ENCODE peak calls at places on chromosome 17, in nine cellular contexts. N, X, G, Q, P, K, J, C and F are unnamed samples.

GRCh38 chr17:77281024-77281903 is 140.5 kb downstream of the SEC14L1 start:
- DNase-seq in C (peak), P (no peak), N (no peak), J (no peak), X (peak), Q (no peak), G (peak), K (peak), F (peak)

GRCh38 chr17:2796164-2797140 is at the start of gene RAP1GAP2:
- DNase-seq in C (no peak), J (peak), Q (no peak), K (no peak), G (peak), N (peak), P (no peak), X (peak), F (peak)

GRCh38 chr17:77436058-77436442 is 295.3 kb downstream of the SEC14L1 start:
- DNase-seq in C (no peak), Q (no peak), G (no peak), J (no peak), X (no peak), P (no peak), K (peak), N (no peak), F (no peak)

GRCh38 chr17:21124096-21124495 is 2.7 kb upstream of the DHRS7B start:
- DNase-seq in P (no peak), N (no peak), X (no peak), J (no peak), G (no peak), K (no peak), C (no peak), Q (no peak), F (no peak)

GRCh38 chr17:40576113-40576740 is 11.0 kb upstream of the CCR7 start:
- DNase-seq in P (no peak), J (no peak), X (no peak), C (no peak), G (no peak), K (no peak), N (no peak), Q (no peak), F (no peak)

GRCh38 chr17:38674013-38674748 is 576 bp downstream of the EPOP start:
- DNase-seq in N (no peak), P (no peak), G (peak), C (no peak), K (peak), Q (no peak), J (peak), X (no peak), F (peak)

GRCh38 chr17:39702901-39703893 is 3.3 kb downstream of the ERBB2 start:
- DNase-seq in N (no peak), K (no peak), X (no peak), Q (peak), C (peak), P (no peak), G (no peak), J (no peak), F (no peak)

GRCh38 chr17:61843435-61843834 is 19.9 kb downstream of the BRIP1 start:
- DNase-seq in P (no peak), Q (no peak), G (no peak), K (no peak), N (no peak), C (no peak), J (no peak), X (no peak), F (no peak)

GRCh38 chr17:73541111-73541510 is 103.1 kb downstream of the SDK2 start:
- DNase-seq in C (no peak), Q (no peak), K (no peak), G (no peak), J (no peak), N (no peak), X (no peak), P (no peak), F (no peak)

GRCh38 chr17:28133562-28133970 is 91.1 kb downstream of the NLK start:
- DNase-seq in X (no peak), J (no peak), Q (no peak), K (no peak), C (no peak), N (no peak), P (no peak), G (no peak), F (no peak)

GRCh38 chr17:48539177-48539576 is 5.7 kb downstream of the HOXB2 start:
- DNase-seq in X (no peak), C (no peak), N (no peak), P (no peak), Q (no peak), G (no peak), K (no peak), J (no peak), F (no peak)

GRCh38 chr17:80998388-80999223 is 7.0 kb downstream of the CHMP6 start:
- DNase-seq in C (no peak), G (no peak), N (no peak), K (peak), J (peak), X (no peak), P (no peak), Q (no peak), F (no peak)

GRCh38 chr17:76271669-76272540 is 6.8 kb downstream of the UBALD2 start:
- DNase-seq in J (no peak), X (no peak), G (peak), Q (peak), C (no peak), K (peak), N (no peak), P (no peak), F (peak)

GRCh38 chr17:55421179-55421934 is at the start of gene MMD:
- DNase-seq in J (peak), X (peak), Q (no peak), G (no peak), N (no peak), K (peak), P (no peak), C (no peak), F (peak)

GRCh38 chr17:79648181-79648831 is 37.5 kb upstream of the RBFOX3 start:
- DNase-seq in P (peak), N (no peak), J (peak), K (no peak), G (peak), C (no peak), Q (no peak), X (peak), F (no peak)

GRCh38 chr17:27502526-27503324 is 46.5 kb downstream of the KSR1 start:
- DNase-seq in K (no peak), N (no peak), G (no peak), Q (no peak), X (no peak), C (no peak), J (no peak), P (no peak), F (no peak)

GRCh38 chr17:74514632-74515035 is 16.6 kb downstream of the CD300LB start:
- DNase-seq in G (peak), Q (no peak), P (no peak), C (no peak), K (no peak), J (no peak), X (peak), N (no peak), F (no peak)

GRCh38 chr17:5499790-5500189 is 13.4 kb downstream of the MIS12 start:
- DNase-seq in P (no peak), N (no peak), X (no peak), K (peak), G (no peak), Q (no peak), J (no peak), C (no peak), F (no peak)

GRCh38 chr17:39134878-39135277 is 16.6 kb downstream of the PLXDC1 start:
- DNase-seq in Q (no peak), X (no peak), C (no peak), P (no peak), K (no peak), J (no peak), N (no peak), G (no peak), F (no peak)

GRCh38 chr17:64507418-64507766 is 615 bp downstream of the CEP95 start:
- DNase-seq in G (no peak), P (no peak), K (peak), Q (no peak), J (peak), C (peak), X (no peak), N (peak), F (no peak)

GRCh38 chr17:19723967-19724366 is 7.6 kb upstream of the SLC47A2 start:
- DNase-seq in X (no peak), J (peak), G (no peak), Q (no peak), C (no peak), N (no peak), P (no peak), K (no peak), F (no peak)

GRCh38 chr17:14741516-14741915 is 440.6 kb downstream of the HS3ST3B1 start:
- DNase-seq in Q (no peak), K (no peak), J (no peak), P (peak), X (no peak), G (no peak), N (no peak), C (no peak), F (no peak)

GRCh38 chr17:17042851-17043667 is 802 bp downstream of the MPRIP start:
- DNase-seq in Q (no peak), N (no peak), G (no peak), K (no peak), P (no peak), X (no peak), J (peak), C (no peak), F (no peak)

GRCh38 chr17:73142763-73143395 is 21.9 kb upstream of the SSTR2 start:
- DNase-seq in K (no peak), N (no peak), G (no peak), X (no peak), P (no peak), C (no peak), J (no peak), Q (no peak), F (no peak)

GRCh38 chr17:39867891-39868553 is at the start of gene ZPBP2:
- DNase-seq in Q (no peak), N (no peak), J (no peak), G (no peak), K (no peak), P (no peak), C (no peak), X (no peak), F (peak)

GRCh38 chr17:43878260-43879082 is 28.9 kb downstream of the MPP2 start:
- DNase-seq in K (peak), Q (no peak), C (peak), P (no peak), X (peak), N (peak), G (peak), J (no peak), F (peak)

GRCh38 chr17:73747221-73748002 is 103.2 kb upstream of the SDK2 start:
- DNase-seq in K (no peak), C (no peak), Q (no peak), P (no peak), N (no peak), G (peak), J (no peak), X (no peak), F (no peak)

GRCh38 chr17:56629450-56630187 is 36.1 kb downstream of the NOG start:
- DNase-seq in Q (no peak), P (no peak), J (no peak), K (peak), C (peak), N (no peak), G (no peak), X (no peak), F (no peak)

GRCh38 chr17:59791603-59792457 is 84.4 kb downstream of the VMP1 start:
- DNase-seq in C (peak), X (no peak), K (no peak), P (no peak), J (no peak), Q (no peak), N (no peak), G (no peak), F (no peak)

GRCh38 chr17:64064331-64064730 is 43.9 kb upstream of the ICAM2 start:
- DNase-seq in J (no peak), N (no peak), Q (no peak), G (peak), K (no peak), C (no peak), X (no peak), P (no peak), F (peak)

GRCh38 chr17:51371732-51372151 is 111.4 kb downstream of the UTP18 start:
- DNase-seq in K (peak), N (peak), J (no peak), X (no peak), Q (peak), P (no peak), G (no peak), C (peak), F (no peak)

GRCh38 chr17:10075919-10076318 is 122.5 kb downstream of the GAS7 start:
- DNase-seq in P (no peak), J (no peak), X (peak), C (no peak), K (no peak), N (no peak), Q (no peak), G (no peak), F (no peak)

GRCh38 chr17:49076575-49077384 is 55.8 kb upstream of the B4GALNT2 start:
- DNase-seq in K (no peak), C (no peak), N (no peak), P (no peak), X (no peak), J (no peak), G (no peak), Q (no peak), F (no peak)

GRCh38 chr17:65514082-65514481 is 47.4 kb downstream of the AXIN2 start:
- DNase-seq in K (no peak), N (no peak), G (no peak), C (no peak), X (peak), Q (no peak), J (peak), P (no peak), F (no peak)

GRCh38 chr17:76805319-76805718 is 62.9 kb upstream of the MGAT5B start:
- DNase-seq in Q (no peak), C (no peak), N (no peak), X (no peak), J (no peak), P (no peak), G (no peak), K (no peak), F (no peak)

GRCh38 chr17:4968166-4968915 is 724 bp upstream of the SPAG7 start:
- DNase-seq in K (peak), X (no peak), Q (no peak), J (peak), G (no peak), P (no peak), N (no peak), C (no peak), F (no peak)

GRCh38 chr17:38460082-38460715 is 31.9 kb downstream of the ARHGAP23 start:
- DNase-seq in J (no peak), C (no peak), K (no peak), X (no peak), P (no peak), G (no peak), N (no peak), Q (no peak), F (no peak)

GRCh38 chr17:78716814-78717393 is 65.2 kb downstream of the CYTH1 start:
- DNase-seq in P (no peak), C (no peak), G (peak), J (peak), Q (no peak), X (peak), K (peak), N (peak), F (peak)

GRCh38 chr17:73342057-73342522 is 30.3 kb upstream of the CDC42EP4 start:
- DNase-seq in G (peak), C (no peak), J (no peak), N (peak), X (peak), K (peak), P (no peak), Q (peak), F (peak)

GRCh38 chr17:62931101-62931500 is 34.9 kb upstream of the TANC2 start:
- DNase-seq in J (no peak), G (no peak), K (no peak), Q (no peak), P (no peak), X (no peak), C (no peak), N (no peak), F (no peak)

GRCh38 chr17:62937636-62938035 is 28.4 kb upstream of the TANC2 start:
- DNase-seq in X (no peak), G (no peak), P (no peak), C (no peak), Q (no peak), K (no peak), J (no peak), N (no peak), F (no peak)

GRCh38 chr17:62935481-62935880 is 30.6 kb upstream of the TANC2 start:
- DNase-seq in Q (no peak), X (no peak), C (no peak), P (no peak), N (no peak), G (no peak), J (no peak), K (no peak), F (no peak)

GRCh38 chr17:62929320-62929719 is 36.7 kb upstream of the TANC2 start:
- DNase-seq in K (no peak), N (no peak), Q (no peak), C (no peak), G (no peak), X (no peak), P (no peak), J (no peak), F (no peak)

DNA sequence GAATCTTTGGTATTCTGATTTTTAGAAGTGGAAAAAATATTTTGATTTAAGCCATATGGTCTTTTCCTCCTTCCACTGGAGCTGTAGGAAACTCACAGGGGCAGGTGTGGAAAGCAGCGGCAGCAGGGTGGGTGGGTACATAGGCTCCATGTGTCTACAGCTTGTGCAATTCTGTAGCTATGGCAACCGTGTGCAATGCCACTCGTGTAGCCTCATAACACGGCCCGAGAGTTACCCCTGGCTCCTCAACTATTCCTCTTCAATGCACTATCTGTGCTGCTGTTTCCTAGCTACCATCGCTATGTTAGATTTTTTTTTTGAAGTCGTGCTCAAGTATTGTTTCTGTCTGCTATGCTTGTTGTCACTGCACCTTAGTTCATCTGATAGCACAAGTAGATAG is 32.0 kb upstream of the TANC2 start:
- DNase-seq in Q (no peak), K (no peak), X (no peak), G (no peak), C (no peak), P (no peak), N (no peak), J (no peak), F (no peak)
- TF ChIP-seq EP300 in Q (no peak), K (no peak), X (no peak), G (no peak), C (no peak), P (no peak), N (no peak), J (no peak), F (no peak)

GRCh38 chr17:6523330-6523729 is 33.0 kb downstream of the PITPNM3 start:
- DNase-seq in P (no peak), G (no peak), Q (no peak), X (peak), J (no peak), N (no peak), C (peak), K (no peak), F (no peak)
- TF ChIP-seq EP300 in P (no peak), G (no peak), Q (no peak), X (no peak), J (no peak), N (no peak), C (no peak), K (no peak), F (no peak)

GRCh38 chr17:8393470-8394231 is 4.0 kb downstream of the RNF222 start:
- DNase-seq in K (no peak), P (peak), Q (no peak), G (no peak), N (no peak), X (no peak), J (no peak), C (no peak), F (peak)
- TF ChIP-seq EP300 in K (no peak), P (no peak), Q (no peak), G (no peak), N (no peak), X (no peak), J (no peak), C (no peak), F (no peak)

DNA sequence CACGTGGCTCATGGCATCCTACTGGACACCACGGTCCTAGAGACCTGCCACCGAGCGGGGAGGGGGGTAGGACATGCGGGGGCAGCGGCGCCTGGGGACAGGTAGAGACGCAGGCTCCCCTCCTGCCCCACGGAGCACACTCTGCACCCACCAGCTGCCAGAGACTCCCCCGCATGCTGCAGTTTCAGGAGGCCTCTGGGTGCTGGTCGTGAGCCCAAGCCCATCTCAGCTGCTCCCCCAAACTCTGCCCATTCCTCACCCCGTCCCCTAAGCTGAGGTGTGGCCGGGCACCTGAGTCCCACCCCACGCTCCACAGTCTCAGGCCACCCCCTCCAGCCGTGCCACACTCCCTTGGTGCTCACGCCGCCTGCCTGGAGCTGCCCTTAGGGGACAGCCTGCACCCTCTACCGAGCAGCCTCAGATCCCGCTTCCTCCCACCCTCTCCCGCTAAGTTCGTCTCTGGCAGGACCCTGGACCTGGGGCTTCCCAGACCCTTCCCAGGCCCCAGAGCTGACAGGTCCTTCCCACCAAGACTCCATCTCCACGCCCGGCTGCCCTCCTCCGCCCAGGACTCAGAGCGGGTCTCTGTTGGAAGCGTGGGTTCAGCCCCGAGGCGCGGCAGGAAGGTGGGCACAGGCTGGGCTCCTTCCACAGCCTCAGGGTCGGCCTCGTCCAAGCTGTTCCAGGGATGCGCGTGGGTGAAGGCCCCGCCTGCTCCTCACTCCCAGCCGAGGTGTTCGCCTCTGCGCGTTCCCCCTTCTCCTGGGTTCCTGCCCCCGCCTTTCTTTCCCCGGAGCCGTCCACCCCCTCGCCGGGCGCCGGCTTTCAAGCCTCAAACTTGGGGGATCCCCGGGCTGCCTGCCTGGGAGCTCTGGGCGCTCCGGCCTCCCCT is 1.3 kb downstream of the RAB40B start:
- DNase-seq in J (peak), P (no peak), K (peak), G (peak), C (no peak), N (no peak), X (no peak), Q (no peak), F (no peak)
- TF ChIP-seq EP300 in J (no peak), P (no peak), K (no peak), G (no peak), C (no peak), N (no peak), X (no peak), Q (no peak), F (no peak)

DNA sequence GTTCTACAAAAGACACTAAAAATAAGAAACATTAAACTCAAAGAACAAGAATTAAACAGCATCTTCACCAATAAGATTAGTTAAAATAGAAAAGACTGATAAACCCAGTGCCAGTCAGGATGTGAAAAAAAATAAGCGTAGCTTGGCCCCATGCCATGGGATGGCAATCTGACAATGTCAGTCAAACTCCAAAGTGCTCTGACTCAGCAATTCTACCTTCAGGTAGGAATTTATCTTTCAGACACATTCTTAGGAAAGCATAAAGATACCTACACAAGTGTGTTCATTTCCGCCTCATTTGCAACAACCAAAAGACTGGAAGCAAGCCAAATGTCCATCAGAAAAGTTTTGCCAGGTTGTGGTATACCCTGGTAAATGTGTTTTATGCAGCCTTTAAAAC is 9.1 kb upstream of the MPO start:
- DNase-seq in G (peak), K (no peak), C (peak), N (no peak), J (no peak), Q (no peak), P (peak), X (no peak), F (no peak)
- TF ChIP-seq EP300 in G (no peak), K (no peak), C (no peak), N (no peak), J (no peak), Q (no peak), P (no peak), X (no peak), F (no peak)

GRCh38 chr17:35084987-35085386 is 21.5 kb upstream of the RFFL start:
- DNase-seq in N (no peak), J (no peak), Q (no peak), C (no peak), X (no peak), G (no peak), P (no peak), K (no peak), F (peak)
- TF ChIP-seq EP300 in N (no peak), J (no peak), Q (no peak), C (no peak), X (no peak), G (no peak), P (no peak), K (peak), F (no peak)

GRCh38 chr17:67130768-67131167 is 86.4 kb downstream of the CACNG1 start:
- DNase-seq in C (peak), N (no peak), J (no peak), X (no peak), P (no peak), G (no peak), K (no peak), Q (no peak), F (no peak)
- TF ChIP-seq EP300 in C (no peak), N (no peak), J (no peak), X (no peak), P (no peak), G (no peak), K (no peak), Q (no peak), F (no peak)